ENCODE peak calls at places on chromosomes 3 and 15, in four cellular contexts. I is uterus, H is HCT116, Y is right lobe of liver. Q is an unnamed sample.

GRCh38 chr3:84600703-84601225 is 358.0 kb upstream of the CADM2 start:
- DNase-seq in I (no peak), Y (no peak), H (no peak), Q (no peak)

GRCh38 chr15:75867428-75867827 is 24.2 kb downstream of the UBE2Q2 start:
- DNase-seq in I (no peak), H (no peak), Y (no peak), Q (no peak)

GRCh38 chr15:39127925-39128617 is 452.8 kb upstream of the THBS1 start:
- DNase-seq in Y (no peak), I (no peak), H (peak; percentile 62), Q (peak; percentile 57)

GRCh38 chr3:105938101-105938500 is 69.3 kb upstream of the CBLB start:
- DNase-seq in H (no peak), Y (no peak), I (no peak), Q (no peak)

GRCh38 chr3:100029052-100029451 is 85.2 kb downstream of the FILIP1L start:
- DNase-seq in Y (no peak), I (no peak), H (no peak), Q (no peak)

GRCh38 chr15:29822685-29823459 is 604 bp upstream of the TJP1 start:
- DNase-seq in H (peak; percentile 52), I (peak; percentile 69), Y (peak; percentile 64), Q (no peak)

GRCh38 chr3:141486735-141487418 is at the start of gene RASA2:
- DNase-seq in I (peak; percentile 80), H (peak; percentile 66), Y (peak; percentile 71), Q (peak; percentile 82)

GRCh38 chr15:92012368-92012629 is 158.8 kb downstream of the SLCO3A1 start:
- DNase-seq in I (no peak), Y (no peak), H (no peak), Q (no peak)

GRCh38 chr15:63073497-63074172 is 31.1 kb downstream of the TPM1 start:
- DNase-seq in I (no peak), H (no peak), Y (no peak), Q (no peak)

GRCh38 chr15:99409097-99409473 is 156.7 kb upstream of the MEF2A start:
- DNase-seq in Y (no peak), H (peak; percentile 38), I (no peak), Q (peak; percentile 66)

GRCh38 chr3:153028336-153028735 is 133.7 kb upstream of the RAP2B start:
- DNase-seq in H (no peak), Y (no peak), I (no peak), Q (peak; percentile 29)

GRCh38 chr15:92611995-92612745 is 43.4 kb downstream of the FAM174B start:
- DNase-seq in H (no peak), Y (no peak), I (no peak), Q (no peak)

GRCh38 chr3:171967932-171968678 is 71.3 kb upstream of the FNDC3B start:
- DNase-seq in I (no peak), H (no peak), Y (no peak), Q (no peak)

GRCh38 chr15:73440571-73440970 is 2.4 kb upstream of the REC114 start:
- DNase-seq in Y (no peak), H (no peak), I (no peak), Q (no peak)

DNA sequence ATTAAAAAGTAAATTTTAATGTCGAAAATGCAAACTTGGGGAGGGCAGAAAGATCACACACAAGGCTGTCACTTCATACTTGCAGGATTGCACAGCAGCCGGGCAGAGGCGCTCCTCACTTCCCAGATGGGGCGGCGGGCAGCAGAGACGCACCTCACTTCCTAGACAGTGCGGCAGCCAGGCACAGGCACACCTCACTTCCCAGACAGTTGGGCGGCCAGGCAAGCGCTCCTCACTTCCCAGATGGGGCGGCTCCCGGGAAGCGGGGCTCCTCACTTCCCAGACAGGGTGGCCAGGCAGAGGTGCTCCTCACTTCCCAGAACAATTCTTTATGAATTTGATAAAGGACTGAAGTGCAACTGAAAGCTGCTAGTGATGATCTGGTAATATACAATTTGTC is 21.2 kb downstream of the RLBP1 start:
- DNase-seq in Y (no peak), I (no peak), H (no peak), Q (no peak)
- TF ChIP-seq POLR2A in Y (no peak), I (no peak), H (no peak), Q (no peak)

GRCh38 chr15:33182278-33182905 is 12.1 kb downstream of the FMN1 start:
- DNase-seq in I (no peak), Y (no peak), H (no peak), Q (no peak)
- TF ChIP-seq CTCF in I (no peak), Y (no peak), H (peak; percentile 5), Q (no peak)

DNA sequence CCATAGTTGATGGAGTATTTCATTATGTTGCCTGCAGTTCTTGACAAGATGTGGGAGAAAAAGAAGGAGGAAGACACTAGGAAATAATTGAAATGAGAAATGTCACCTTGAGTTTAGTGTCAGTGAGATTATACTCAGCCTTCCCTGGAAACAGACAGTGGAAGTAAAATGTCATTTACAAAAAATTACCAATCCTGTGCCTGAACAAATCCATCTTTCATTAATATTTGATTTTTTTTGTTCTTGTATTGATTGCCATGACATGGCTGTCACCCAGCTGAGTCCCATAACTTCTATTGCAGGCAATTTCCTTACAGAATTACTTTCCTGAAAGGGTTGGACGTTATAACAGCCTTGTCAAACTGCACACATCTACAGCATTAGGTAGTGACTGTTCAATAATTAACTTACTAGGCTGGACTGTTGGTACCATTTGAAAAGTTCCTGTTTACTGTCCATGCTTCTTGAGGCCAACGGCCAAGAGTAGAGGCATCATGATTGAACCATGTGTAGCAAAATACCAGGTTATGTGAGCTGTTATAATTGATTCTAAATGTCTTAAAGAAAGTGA is 572.2 kb upstream of the LMCD1 start:
- DNase-seq in H (no peak), I (no peak), Y (no peak), Q (no peak)
- H3K4me3 ChIP-seq in H (no peak overlapping the region), I (no peak overlapping the region), Y (no peak overlapping the region), Q (no peak overlapping the region)

DNA sequence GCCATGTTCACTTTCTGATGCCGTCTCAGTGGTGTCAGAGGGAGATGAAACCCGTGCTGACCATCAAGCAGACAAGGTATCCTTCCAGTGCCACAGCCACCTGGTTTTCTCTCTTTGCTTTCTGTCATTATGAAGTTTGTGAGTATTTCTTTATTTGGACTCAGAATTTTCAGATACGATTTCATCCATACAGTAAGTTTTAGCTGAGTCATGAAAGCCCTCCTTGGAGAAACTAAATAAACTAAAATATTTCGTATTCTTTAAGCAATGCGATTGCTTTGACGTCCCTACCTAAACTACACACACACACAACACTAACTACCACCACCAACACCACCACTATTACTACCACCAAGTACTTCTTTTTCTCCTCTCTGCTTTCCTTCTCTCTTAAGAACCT is 350.1 kb downstream of the NTRK3 start:
- DNase-seq in H (no peak), Y (no peak), I (no peak), Q (no peak)
- TF ChIP-seq POLR2A in H (no peak), Y (no peak), I (no peak), Q (no peak)

GRCh38 chr3:195117978-195118581 is 152.9 kb downstream of the XXYLT1 start:
- DNase-seq in Y (no peak), H (peak; percentile 77), I (no peak), Q (peak; percentile 72)
- TF ChIP-seq CTCF in Y (no peak), H (peak; percentile 58), I (no peak), Q (peak; percentile 36)

DNA sequence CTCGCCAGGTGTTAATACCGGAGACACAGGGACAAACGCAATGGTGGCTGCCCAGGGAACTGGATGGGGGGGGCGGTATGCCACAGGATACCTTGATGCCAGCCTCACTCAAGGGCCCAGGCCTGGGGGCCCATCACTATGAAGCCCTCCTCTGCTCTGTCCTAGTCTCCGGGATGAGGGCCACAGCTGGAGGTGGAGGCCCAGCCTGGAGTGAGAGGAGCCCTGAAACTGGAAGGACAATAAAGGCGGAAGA is 1.5 kb upstream of the CAMK2N2 start:
- DNase-seq in I (no peak), Y (no peak), H (no peak), Q (no peak)
- H3K4me3 ChIP-seq in I (no peak overlapping the region), Y (no peak overlapping the region), H (no peak overlapping the region), Q (no peak overlapping the region)

GRCh38 chr15:60745469-60745971 is 266.6 kb upstream of the ICE2 start:
- DNase-seq in Y (no peak), H (no peak), I (peak; percentile 74), Q (no peak)
- TF ChIP-seq POLR2A in Y (no peak), H (no peak), I (no peak), Q (no peak)

DNA sequence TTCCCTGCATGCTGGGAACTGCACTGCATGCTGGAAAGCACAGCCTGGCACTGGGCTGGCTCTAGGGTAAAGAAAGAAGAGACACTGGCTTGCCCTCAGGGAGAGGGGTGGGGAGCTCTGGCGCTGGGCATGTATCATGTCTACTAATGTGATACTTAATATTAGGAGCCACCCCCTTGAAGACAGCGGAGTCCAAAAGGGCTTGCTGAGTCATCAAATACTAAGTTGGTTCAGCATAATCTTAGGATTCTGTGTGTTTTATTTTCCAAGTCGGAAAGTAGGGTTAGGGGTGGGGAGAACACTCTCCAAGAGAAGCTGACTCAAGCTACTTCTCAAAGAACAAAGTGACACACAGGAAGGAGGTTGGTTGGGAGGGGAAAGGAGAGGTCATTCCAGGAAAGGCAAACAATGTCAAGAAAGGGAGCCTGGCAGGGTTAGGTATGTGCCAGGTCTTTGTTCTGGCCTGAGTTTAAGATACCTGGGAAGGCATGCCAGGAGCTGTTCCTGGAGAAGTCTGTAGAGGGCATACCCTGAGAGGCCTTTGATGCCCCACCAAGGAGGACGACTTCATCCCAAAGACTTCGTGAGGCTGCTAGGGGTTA is 237.8 kb upstream of the NR2E3 start:
- DNase-seq in Y (no peak), I (no peak), H (peak; percentile 23), Q (no peak)
- TF ChIP-seq CTCF in Y (no peak), I (no peak), H (peak; percentile 34), Q (no peak)

GRCh38 chr3:12991861-12992281 is 81.4 kb downstream of the IQSEC1 start:
- DNase-seq in I (no peak), Y (no peak), H (no peak), Q (no peak)
- H3K4me3 ChIP-seq in I (no peak overlapping the region), Y (no peak overlapping the region), H (no peak overlapping the region), Q (no peak overlapping the region)

GRCh38 chr15:42033214-42033873 is 12.5 kb upstream of the PLA2G4E start:
- DNase-seq in Y (no peak), H (no peak), I (no peak), Q (no peak)

GRCh38 chr15:42036112-42036905 is 15.5 kb upstream of the PLA2G4E start:
- DNase-seq in H (no peak), Y (no peak), I (no peak), Q (no peak)

GRCh38 chr15:42035362-42035761 is 14.5 kb upstream of the PLA2G4E start:
- DNase-seq in I (no peak), H (no peak), Y (no peak), Q (peak; percentile 52)

GRCh38 chr15:42032376-42033213 is 11.8 kb upstream of the PLA2G4E start:
- DNase-seq in H (no peak), I (no peak), Y (no peak), Q (no peak)

GRCh38 chr15:42034628-42035177 is 13.9 kb upstream of the PLA2G4E start:
- DNase-seq in H (no peak), I (no peak), Y (no peak), Q (no peak)
- TF ChIP-seq POLR2A in H (no peak), I (no peak), Y (no peak), Q (no peak)

Q was measured in NB4.